ENCODE peak calls at places on chromosomes 6 and 20, in six cellular contexts. R is transverse colon, D is endothelial cell of umbilical vein, B is IMR-90, T is Peyer's patch, C is ovary. U is an unnamed sample.

GRCh38 chr6:116220172-116220571 is 33.7 kb downstream of the TSPYL4 start:
- DNase-seq in R (no peak), D (peak), B (peak), T (no peak), C (no peak), U (no peak)

GRCh38 chr6:30075094-30075986 is at the start of gene RNF39:
- DNase-seq in R (peak), D (no peak), B (no peak), T (no peak), C (no peak), U (no peak)

GRCh38 chr6:835476-836160 is 142.7 kb upstream of the EXOC2 start:
- DNase-seq in R (no peak), D (no peak), B (no peak), T (no peak), C (no peak), U (no peak)

GRCh38 chr20:35359335-35359997 is 52.3 kb downstream of the UQCC1 start:
- DNase-seq in R (no peak), D (no peak), B (no peak), T (no peak), C (no peak), U (no peak)

GRCh38 chr6:124999105-124999764 is 37.0 kb downstream of the RNF217 start:
- DNase-seq in R (peak), D (no peak), B (no peak), T (no peak), C (no peak), U (no peak)

GRCh38 chr6:123393333-123393732 is 243.4 kb downstream of the TRDN start:
- DNase-seq in R (no peak), D (peak), B (no peak), T (no peak), C (no peak), U (no peak)

GRCh38 chr6:110681543-110682459 is 133.5 kb downstream of the CDK19 start:
- DNase-seq in R (no peak), D (no peak), B (peak), T (no peak), C (no peak), U (no peak)

GRCh38 chr6:20540683-20541082 is 6.4 kb downstream of the CDKAL1 start:
- DNase-seq in R (no peak), D (no peak), B (peak), T (no peak), C (peak), U (no peak)

GRCh38 chr6:163490826-163491577 is 76.5 kb downstream of the QKI start:
- DNase-seq in R (peak), D (peak), B (peak), T (no peak), C (peak), U (peak)

GRCh38 chr6:2403546-2403945 is 158.1 kb upstream of the GMDS start:
- DNase-seq in R (peak), D (no peak), B (no peak), T (peak), C (no peak), U (no peak)

GRCh38 chr6:16205377-16206144 is 32.8 kb upstream of the GMPR start:
- DNase-seq in R (no peak), D (peak), B (peak), T (no peak), C (no peak), U (no peak)

GRCh38 chr6:166618866-166619761 is 7.9 kb downstream of the RPS6KA2 start:
- DNase-seq in R (no peak), D (no peak), B (peak), T (no peak), C (no peak), U (no peak)

GRCh38 chr6:118725944-118726343 is 74.6 kb upstream of the CEP85L start:
- DNase-seq in R (no peak), D (no peak), B (no peak), T (no peak), C (no peak), U (no peak)

GRCh38 chr6:42090819-42091717 is 40.7 kb downstream of the TAF8 start:
- DNase-seq in R (no peak), D (no peak), B (no peak), T (no peak), C (no peak), U (no peak)

GRCh38 chr6:144637535-144637934 is 352.4 kb downstream of the UTRN start:
- DNase-seq in R (no peak), D (no peak), B (no peak), T (no peak), C (no peak), U (no peak)

GRCh38 chr20:14997791-14998190 is 660.4 kb upstream of the FLRT3 start:
- DNase-seq in R (no peak), D (peak), B (no peak), T (no peak), C (no peak), U (no peak)

GRCh38 chr6:18514180-18514579 is 127.0 kb downstream of the RNF144B start:
- DNase-seq in R (no peak), D (no peak), B (no peak), T (no peak), C (no peak), U (no peak)

GRCh38 chr6:50147371-50147770 is 97.6 kb upstream of the DEFB112 start:
- DNase-seq in R (no peak), D (no peak), B (peak), T (no peak), C (no peak), U (no peak)

GRCh38 chr6:3534599-3534998 is 77.7 kb upstream of the SLC22A23 start:
- DNase-seq in R (no peak), D (no peak), B (peak), T (no peak), C (no peak), U (no peak)

GRCh38 chr6:123777554-123777953 is 26.1 kb upstream of the NKAIN2 start:
- DNase-seq in R (no peak), D (peak), B (peak), T (no peak), C (no peak), U (no peak)

GRCh38 chr20:58698741-58699141 is 6.1 kb downstream of the NPEPL1 start:
- DNase-seq in R (peak), D (no peak), B (no peak), T (peak), C (no peak), U (peak)

GRCh38 chr6:87917861-87918260 is 129.8 kb upstream of the SPACA1 start:
- DNase-seq in R (no peak), D (no peak), B (no peak), T (no peak), C (no peak), U (no peak)

GRCh38 chr20:1800777-1801176 is 94.4 kb upstream of the SIRPA start:
- DNase-seq in R (no peak), D (peak), B (peak), T (no peak), C (no peak), U (no peak)

GRCh38 chr6:151721671-151722070 is 85.8 kb upstream of the ESR1 start:
- DNase-seq in R (no peak), D (no peak), B (no peak), T (no peak), C (no peak), U (no peak)

GRCh38 chr20:19758888-19759331 is 852 bp downstream of the RIN2 start:
- DNase-seq in R (peak), D (peak), B (no peak), T (peak), C (peak), U (peak)

GRCh38 chr6:53854843-53855567 is 60.2 kb downstream of the LRRC1 start:
- DNase-seq in R (no peak), D (no peak), B (no peak), T (no peak), C (no peak), U (no peak)

GRCh38 chr20:62516345-62516744 is 40.5 kb upstream of the GATA5 start:
- DNase-seq in R (no peak), D (no peak), B (no peak), T (no peak), C (no peak), U (no peak)

GRCh38 chr20:45779011-45779915 is 12.4 kb downstream of the WFDC3 start:
- DNase-seq in R (peak), D (peak), B (peak), T (peak), C (peak), U (peak)

GRCh38 chr6:169784941-169785340 is 33.5 kb downstream of the ERMARD start:
- DNase-seq in R (no peak), D (no peak), B (no peak), T (no peak), C (no peak), U (no peak)

GRCh38 chr6:11207199-11207968 is 25.1 kb downstream of the NEDD9 start:
- DNase-seq in R (peak), D (peak), B (peak), T (no peak), C (peak), U (peak)

GRCh38 chr20:9514461-9515210 is at the start of gene LAMP5:
- DNase-seq in R (no peak), D (peak), B (peak), T (no peak), C (no peak), U (no peak)

GRCh38 chr6:137750284-137750683 is 116.8 kb upstream of the TNFAIP3 start:
- DNase-seq in R (no peak), D (no peak), B (no peak), T (no peak), C (no peak), U (no peak)
- TF ChIP-seq POLR2A in R (no peak), D (no peak), B (no peak), T (no peak), C (no peak), U (no peak)

GRCh38 chr6:113627480-113627879 is 229.7 kb upstream of the MARCKS start:
- DNase-seq in R (no peak), D (no peak), B (no peak), T (no peak), C (no peak), U (no peak)

GRCh38 chr6:113623124-113623523 is 234.0 kb upstream of the MARCKS start:
- DNase-seq in R (no peak), D (no peak), B (no peak), T (no peak), C (no peak), U (no peak)

GRCh38 chr6:113622254-113622653 is 234.9 kb upstream of the MARCKS start:
- DNase-seq in R (no peak), D (no peak), B (no peak), T (no peak), C (no peak), U (no peak)

GRCh38 chr6:113626470-113626869 is 230.7 kb upstream of the MARCKS start:
- DNase-seq in R (no peak), D (no peak), B (no peak), T (no peak), C (no peak), U (no peak)

GRCh38 chr6:113625850-113626249 is 231.3 kb upstream of the MARCKS start:
- DNase-seq in R (no peak), D (no peak), B (no peak), T (no peak), C (no peak), U (no peak)
- H3K4me3 ChIP-seq in R (no peak), D (no peak), B (no peak), T (no peak), C (no peak), U (no peak)

GRCh38 chr6:143093290-143093689 is 32.6 kb downstream of the AIG1 start:
- DNase-seq in R (no peak), D (no peak), B (no peak), T (no peak), C (no peak), U (no peak)

GRCh38 chr6:143090314-143091044 is 29.8 kb downstream of the AIG1 start:
- DNase-seq in R (no peak), D (no peak), B (no peak), T (no peak), C (no peak), U (no peak)

GRCh38 chr6:143096403-143096802 is 35.7 kb downstream of the AIG1 start:
- DNase-seq in R (no peak), D (no peak), B (no peak), T (no peak), C (no peak), U (no peak)

GRCh38 chr6:143097224-143097795 is 36.6 kb downstream of the AIG1 start:
- DNase-seq in R (no peak), D (no peak), B (peak), T (no peak), C (no peak), U (no peak)

DNA sequence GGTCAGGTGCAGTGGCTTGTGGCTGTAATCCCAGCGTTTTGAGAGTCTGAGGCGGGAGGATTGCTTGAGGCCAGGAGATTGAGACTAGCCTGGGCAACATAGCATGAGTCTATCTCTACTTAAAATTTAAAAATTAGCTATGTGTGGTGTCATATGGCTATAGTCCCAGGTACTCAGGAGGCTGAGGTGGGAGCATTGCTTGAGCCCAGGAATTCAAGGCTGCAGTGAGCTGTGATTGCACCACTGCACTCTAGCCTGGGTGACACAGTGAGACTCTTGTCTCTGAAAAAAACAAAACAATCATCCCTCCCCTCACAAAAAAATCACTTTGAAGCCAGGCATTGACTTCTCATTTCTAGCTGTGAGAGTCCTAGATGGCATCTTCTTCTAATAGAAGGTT is 32.1 kb downstream of the AIG1 start:
- DNase-seq in R (no peak), D (no peak), B (no peak), T (no peak), C (no peak), U (no peak)
- TF ChIP-seq CTCF in R (no peak), D (no peak), B (no peak), T (no peak), C (no peak), U (no peak)

GRCh38 chr20:56975838-56976237 is 290.6 kb downstream of the BMP7 start:
- DNase-seq in R (no peak), D (no peak), B (no peak), T (no peak), C (no peak), U (no peak)
- TF ChIP-seq POLR2A in R (no peak), D (no peak), B (no peak), T (no peak), C (no peak), U (no peak)